ENCODE peak calls at places on chromosomes 13 and 19, in four cellular contexts. A is K562, F is HepG2, R is GM12878. K is an unnamed sample.

GRCh38 chr19:5292843-5293606 is 47.6 kb downstream of the PTPRS start:
- DNase-seq in A (peak), F (no peak), R (no peak), K (peak)

GRCh38 chr13:23344923-23345322 is 88.6 kb downstream of the SACS start:
- DNase-seq in A (no peak), F (no peak), R (no peak), K (no peak)

GRCh38 chr19:18322318-18322758 is 538 bp downstream of the LSM4 start:
- DNase-seq in A (peak), F (peak), R (no peak), K (peak)

GRCh38 chr13:19860884-19861655 is 2.4 kb downstream of the ZMYM5 start:
- DNase-seq in A (no peak), F (peak), R (no peak), K (no peak)

GRCh38 chr19:14492756-14493337 is 3.1 kb downstream of the GIPC1 start:
- DNase-seq in A (no peak), F (no peak), R (no peak), K (no peak)

GRCh38 chr19:42150940-42151339 is 18.7 kb upstream of the POU2F2 start:
- DNase-seq in A (no peak), F (no peak), R (no peak), K (no peak)

GRCh38 chr13:46716821-46717220 is 80.1 kb downstream of the ESD start:
- DNase-seq in A (no peak), F (no peak), R (no peak), K (no peak)

GRCh38 chr19:29528946-29529645 is 3.3 kb downstream of the VSTM2B start:
- DNase-seq in A (no peak), F (no peak), R (no peak), K (peak)

GRCh38 chr13:93304868-93305613 is 78.4 kb downstream of the GPC6 start:
- DNase-seq in A (no peak), F (no peak), R (no peak), K (no peak)

GRCh38 chr19:2043864-2044708 is 7.0 kb downstream of the MKNK2 start:
- DNase-seq in A (no peak), F (no peak), R (no peak), K (no peak)

GRCh38 chr19:4028334-4029246 is 21.1 kb downstream of the PIAS4 start:
- DNase-seq in A (no peak), F (no peak), R (no peak), K (no peak)

GRCh38 chr13:41177616-41178015 is 16.8 kb downstream of the KBTBD7 start:
- DNase-seq in A (no peak), F (no peak), R (no peak), K (no peak)
- TF ChIP-seq CHD4 in A (no peak), F (no peak), R (no peak), K (no peak)

GRCh38 chr13:44437356-44438233 is 64.0 kb downstream of the SERP2 start:
- DNase-seq in A (peak), F (peak), R (no peak), K (no peak)
- TF ChIP-seq CHD4 in A (no peak), F (no peak), R (no peak), K (no peak)

GRCh38 chr19:9078651-9079050 is 8.2 kb upstream of the OR1M1 start:
- DNase-seq in A (no peak), F (no peak), R (no peak), K (no peak)

GRCh38 chr19:9076886-9077285 is 10.0 kb upstream of the OR1M1 start:
- DNase-seq in A (no peak), F (no peak), R (no peak), K (no peak)

GRCh38 chr19:9073806-9074205 is 13.1 kb upstream of the OR1M1 start:
- DNase-seq in A (no peak), F (no peak), R (no peak), K (no peak)

GRCh38 chr19:9070066-9070465 is 16.8 kb upstream of the OR1M1 start:
- DNase-seq in A (no peak), F (no peak), R (no peak), K (peak)

DNA sequence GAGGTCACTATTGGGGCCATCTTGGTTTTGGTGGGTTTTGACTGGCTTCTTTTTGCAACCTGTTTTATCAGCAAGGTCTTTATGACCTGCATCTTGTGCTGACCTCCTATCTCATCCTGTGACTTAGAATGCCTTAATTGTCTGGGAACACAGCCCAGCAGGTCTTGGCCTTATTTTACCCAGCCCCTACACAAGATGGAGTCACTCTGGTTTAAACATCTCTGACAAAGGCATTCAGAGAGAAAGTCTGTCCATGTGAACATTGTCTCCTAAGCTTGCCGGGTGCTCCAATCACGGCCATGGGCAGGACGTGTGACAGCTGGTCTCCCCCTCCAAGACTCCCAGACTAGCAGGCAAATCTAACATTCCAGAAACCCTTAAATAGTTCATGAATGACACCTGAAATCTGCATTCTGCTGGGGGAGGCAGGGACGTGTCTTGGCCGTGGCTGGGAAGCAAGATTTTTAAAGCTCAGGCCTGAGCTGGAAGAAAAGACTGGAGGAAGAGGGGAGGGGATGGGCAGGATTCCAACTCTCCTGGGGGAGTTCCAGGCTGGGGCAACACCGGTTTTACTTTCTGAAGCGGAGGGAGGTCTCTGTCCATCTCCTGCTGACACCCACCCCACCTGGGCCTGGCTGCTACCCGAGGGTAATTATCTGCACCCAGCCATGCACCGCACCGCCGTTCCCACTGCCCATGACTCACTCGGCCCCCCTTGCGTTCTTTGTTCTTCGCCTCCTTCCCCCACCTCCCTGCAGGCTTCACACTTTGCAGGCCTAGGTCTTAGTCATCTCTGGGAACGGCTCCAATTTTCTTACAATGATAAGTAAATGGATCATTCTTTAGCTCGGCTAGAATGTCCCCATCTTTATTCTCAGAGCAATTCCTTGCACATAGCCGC is 11.5 kb upstream of the OR1M1 start:
- DNase-seq in A (peak), F (peak), R (no peak), K (peak)
- TF ChIP-seq CHD4 in A (no peak), F (no peak), R (no peak), K (no peak)

DNA sequence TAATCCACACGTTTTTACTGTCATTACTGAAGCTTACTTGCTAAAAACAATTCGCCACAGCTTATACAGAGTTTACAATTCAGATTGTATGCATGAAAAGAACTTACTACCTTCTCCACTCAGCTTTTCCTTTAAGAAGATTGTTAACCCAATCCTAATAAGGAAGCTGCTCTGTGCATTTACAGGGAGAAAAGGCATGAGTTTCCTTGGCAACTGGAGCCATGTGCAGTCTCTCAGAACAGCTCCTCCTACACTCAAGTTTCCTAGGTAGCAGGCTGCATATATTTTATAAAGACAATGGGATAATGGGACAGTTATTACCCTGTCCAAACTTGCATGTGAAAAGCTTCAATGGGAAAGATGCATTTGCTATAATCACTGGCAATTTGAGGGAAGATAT is 125.5 kb upstream of the TRPC4 start:
- DNase-seq in A (no peak), F (no peak), R (no peak), K (no peak)
- TF ChIP-seq CHD4 in A (no peak), F (no peak), R (no peak), K (no peak)

GRCh38 chr19:54521022-54521859 is 18.6 kb downstream of the LAIR2 start:
- DNase-seq in A (no peak), F (no peak), R (peak), K (no peak)

GRCh38 chr19:54523403-54523802 is 20.8 kb downstream of the LAIR2 start:
- DNase-seq in A (no peak), F (no peak), R (peak), K (no peak)

GRCh38 chr19:54521860-54522513 is 19.4 kb downstream of the LAIR2 start:
- DNase-seq in A (no peak), F (no peak), R (no peak), K (no peak)

GRCh38 chr19:54526972-54527371 is 24.3 kb downstream of the LAIR2 start:
- DNase-seq in A (peak), F (no peak), R (no peak), K (no peak)

GRCh38 chr19:54525636-54526035 is 23.0 kb downstream of the LAIR2 start:
- DNase-seq in A (no peak), F (peak), R (no peak), K (no peak)
- TF ChIP-seq CHD4 in A (no peak), F (no peak), R (no peak), K (no peak)